ENCODE peak calls at places on chromosomes 6 and 20, in ten cellular contexts. One of them, this sample, is unnamed.
A peak's percentile ranks its signal among the peaks of the same experiment; 100 is the strongest.

GRCh38 chr6:22350109-22350508 is 53.3 kb upstream of the PRL start:
- DNase-seq in B cell: no peak
- DNase-seq in Panc1: no peak
- DNase-seq in lower leg skin: no peak
- DNase-seq in astrocyte of the spinal cord: no peak
- DNase-seq in activated CD8-positive, alpha-beta T cell treated with anti-CD3 and anti-CD28 coated beads for 36 hours: no peak
- DNase-seq in breast epithelium: no peak
- DNase-seq in prostate gland: no peak
- DNase-seq in coronary artery: no peak
- DNase-seq in neural progenitor cell: no peak
- DNase-seq in this sample: no peak

GRCh38 chr20:49281059-49281912 is 3.4 kb upstream of the ZNFX1 start:
- DNase-seq in B cell: no peak
- DNase-seq in Panc1: no peak
- DNase-seq in lower leg skin: no peak
- DNase-seq in astrocyte of the spinal cord: no peak
- DNase-seq in activated CD8-positive, alpha-beta T cell treated with anti-CD3 and anti-CD28 coated beads for 36 hours: no peak
- DNase-seq in breast epithelium: no peak
- DNase-seq in prostate gland: no peak
- DNase-seq in coronary artery: no peak
- DNase-seq in neural progenitor cell: peak; percentile 89
- DNase-seq in this sample: no peak

GRCh38 chr20:63493563-63494020 is 5.3 kb downstream of the EEF1A2 start:
- DNase-seq in B cell: no peak
- DNase-seq in Panc1: no peak
- DNase-seq in lower leg skin: no peak
- DNase-seq in astrocyte of the spinal cord: no peak
- DNase-seq in activated CD8-positive, alpha-beta T cell treated with anti-CD3 and anti-CD28 coated beads for 36 hours: no peak
- DNase-seq in breast epithelium: no peak
- DNase-seq in prostate gland: no peak
- DNase-seq in coronary artery: no peak
- DNase-seq in neural progenitor cell: no peak
- DNase-seq in this sample: no peak

GRCh38 chr6:138035070-138035469 is 72.1 kb downstream of the PERP start:
- DNase-seq in B cell: no peak
- DNase-seq in Panc1: no peak
- DNase-seq in lower leg skin: peak; percentile 90
- DNase-seq in astrocyte of the spinal cord: no peak
- DNase-seq in activated CD8-positive, alpha-beta T cell treated with anti-CD3 and anti-CD28 coated beads for 36 hours: no peak
- DNase-seq in breast epithelium: no peak
- DNase-seq in prostate gland: peak; percentile 41
- DNase-seq in coronary artery: no peak
- DNase-seq in neural progenitor cell: no peak
- DNase-seq in this sample: no peak

GRCh38 chr20:57048027-57048869 is 218.2 kb downstream of the BMP7 start:
- DNase-seq in B cell: no peak
- DNase-seq in Panc1: no peak
- DNase-seq in lower leg skin: peak; percentile 53
- DNase-seq in astrocyte of the spinal cord: peak; percentile 12
- DNase-seq in activated CD8-positive, alpha-beta T cell treated with anti-CD3 and anti-CD28 coated beads for 36 hours: peak; percentile 26
- DNase-seq in breast epithelium: no peak
- DNase-seq in prostate gland: no peak
- DNase-seq in coronary artery: no peak
- DNase-seq in neural progenitor cell: peak; percentile 80
- DNase-seq in this sample: no peak

GRCh38 chr6:64013061-64013410 is 377.4 kb downstream of the PHF3 start:
- DNase-seq in B cell: no peak
- DNase-seq in Panc1: no peak
- DNase-seq in lower leg skin: no peak
- DNase-seq in astrocyte of the spinal cord: peak; percentile 21
- DNase-seq in activated CD8-positive, alpha-beta T cell treated with anti-CD3 and anti-CD28 coated beads for 36 hours: no peak
- DNase-seq in breast epithelium: no peak
- DNase-seq in prostate gland: no peak
- DNase-seq in coronary artery: no peak
- DNase-seq in neural progenitor cell: no peak
- DNase-seq in this sample: no peak

GRCh38 chr6:114998492-114998891 is 655.7 kb upstream of the HS3ST5 start:
- DNase-seq in B cell: no peak
- DNase-seq in Panc1: no peak
- DNase-seq in lower leg skin: no peak
- DNase-seq in astrocyte of the spinal cord: no peak
- DNase-seq in activated CD8-positive, alpha-beta T cell treated with anti-CD3 and anti-CD28 coated beads for 36 hours: no peak
- DNase-seq in breast epithelium: no peak
- DNase-seq in prostate gland: no peak
- DNase-seq in coronary artery: no peak
- DNase-seq in neural progenitor cell: no peak
- DNase-seq in this sample: no peak

GRCh38 chr6:2830183-2830582 is 11.5 kb downstream of the SERPINB1 start:
- DNase-seq in B cell: no peak
- DNase-seq in Panc1: no peak
- DNase-seq in lower leg skin: no peak
- DNase-seq in astrocyte of the spinal cord: no peak
- DNase-seq in activated CD8-positive, alpha-beta T cell treated with anti-CD3 and anti-CD28 coated beads for 36 hours: no peak
- DNase-seq in breast epithelium: no peak
- DNase-seq in prostate gland: no peak
- DNase-seq in coronary artery: no peak
- DNase-seq in neural progenitor cell: no peak
- DNase-seq in this sample: no peak

GRCh38 chr6:146670161-146670560 is 71.4 kb downstream of the ADGB start:
- DNase-seq in B cell: no peak
- DNase-seq in Panc1: no peak
- DNase-seq in lower leg skin: no peak
- DNase-seq in astrocyte of the spinal cord: peak; percentile 53
- DNase-seq in activated CD8-positive, alpha-beta T cell treated with anti-CD3 and anti-CD28 coated beads for 36 hours: no peak
- DNase-seq in breast epithelium: no peak
- DNase-seq in prostate gland: no peak
- DNase-seq in coronary artery: no peak
- DNase-seq in neural progenitor cell: no peak
- DNase-seq in this sample: no peak

GRCh38 chr6:159321267-159321666 is 152.1 kb downstream of the FNDC1 start:
- DNase-seq in B cell: no peak
- DNase-seq in Panc1: no peak
- DNase-seq in lower leg skin: no peak
- DNase-seq in astrocyte of the spinal cord: no peak
- DNase-seq in activated CD8-positive, alpha-beta T cell treated with anti-CD3 and anti-CD28 coated beads for 36 hours: no peak
- DNase-seq in breast epithelium: no peak
- DNase-seq in prostate gland: no peak
- DNase-seq in coronary artery: no peak
- DNase-seq in neural progenitor cell: no peak
- DNase-seq in this sample: no peak

GRCh38 chr6:46263709-46264091 is 92.9 kb upstream of the ENPP5 start:
- DNase-seq in B cell: no peak
- DNase-seq in Panc1: no peak
- DNase-seq in lower leg skin: no peak
- DNase-seq in astrocyte of the spinal cord: peak; percentile 2
- DNase-seq in activated CD8-positive, alpha-beta T cell treated with anti-CD3 and anti-CD28 coated beads for 36 hours: no peak
- DNase-seq in breast epithelium: no peak
- DNase-seq in prostate gland: no peak
- DNase-seq in coronary artery: no peak
- DNase-seq in neural progenitor cell: no peak
- DNase-seq in this sample: peak; percentile 12

DNA sequence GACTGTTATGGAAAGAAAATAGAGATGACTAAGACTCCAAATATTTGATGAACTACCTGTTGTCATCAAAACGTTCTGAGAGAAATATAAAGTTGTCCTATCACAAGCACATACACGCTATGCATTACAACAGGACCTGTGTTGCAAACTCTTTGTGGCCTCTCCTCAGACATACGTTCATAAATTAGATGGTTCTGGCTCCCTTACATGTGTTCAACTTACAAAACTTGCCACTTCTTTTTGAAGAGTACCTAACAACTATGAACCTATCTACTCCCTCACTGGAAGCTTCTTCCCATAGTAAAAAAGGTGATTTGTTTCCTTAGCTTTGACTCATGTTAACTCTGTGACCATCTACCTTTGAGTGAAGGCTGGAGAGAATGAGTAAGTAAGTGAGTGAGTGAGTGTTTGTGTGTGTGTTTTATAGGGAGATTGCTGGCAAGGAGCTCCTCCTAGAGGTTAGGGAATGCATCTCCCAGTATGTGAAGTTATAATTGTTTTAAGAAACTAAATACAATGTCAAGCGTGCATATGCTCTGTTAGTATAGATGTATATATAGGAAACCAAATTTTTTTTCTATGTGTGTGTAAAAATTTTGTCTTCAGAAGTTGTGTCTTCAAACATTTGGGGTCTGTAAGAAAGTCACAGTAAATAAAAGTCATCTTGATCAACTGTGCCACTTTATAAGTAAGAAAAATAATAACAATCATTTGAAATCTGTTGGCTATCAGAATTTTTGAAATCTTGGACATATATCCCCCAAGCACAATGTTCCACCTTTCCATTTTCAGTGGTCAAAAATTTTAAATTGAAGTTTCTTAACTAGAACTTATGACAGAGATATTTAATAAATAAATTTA is 1211.1 kb upstream of the GJE1 start:
- DNase-seq in B cell: no peak
- DNase-seq in Panc1: peak; percentile 72
- DNase-seq in lower leg skin: no peak
- DNase-seq in astrocyte of the spinal cord: peak; percentile 84
- DNase-seq in activated CD8-positive, alpha-beta T cell treated with anti-CD3 and anti-CD28 coated beads for 36 hours: no peak
- DNase-seq in breast epithelium: no peak
- DNase-seq in prostate gland: peak; percentile 31
- DNase-seq in coronary artery: no peak
- DNase-seq in neural progenitor cell: peak; percentile 58
- DNase-seq in this sample: peak; percentile 52
- TF ChIP-seq CTCF in B cell: no peak
- TF ChIP-seq CTCF in Panc1: peak; percentile 72
- TF ChIP-seq CTCF in lower leg skin: peak; percentile 68
- TF ChIP-seq CTCF in astrocyte of the spinal cord: peak; percentile 77
- TF ChIP-seq CTCF in activated CD8-positive, alpha-beta T cell treated with anti-CD3 and anti-CD28 coated beads for 36 hours: no peak
- TF ChIP-seq CTCF in breast epithelium: no peak
- TF ChIP-seq CTCF in prostate gland: peak; percentile 52
- TF ChIP-seq CTCF in coronary artery: peak; percentile 36
- TF ChIP-seq CTCF in neural progenitor cell: peak; percentile 78
- TF ChIP-seq CTCF in this sample: peak; percentile 65

GRCh38 chr6:89122625-89123024 is 4.8 kb upstream of the SRSF12 start:
- DNase-seq in B cell: no peak
- DNase-seq in Panc1: no peak
- DNase-seq in lower leg skin: no peak
- DNase-seq in astrocyte of the spinal cord: peak; percentile 44
- DNase-seq in activated CD8-positive, alpha-beta T cell treated with anti-CD3 and anti-CD28 coated beads for 36 hours: no peak
- DNase-seq in breast epithelium: no peak
- DNase-seq in prostate gland: no peak
- DNase-seq in coronary artery: no peak
- DNase-seq in neural progenitor cell: peak; percentile 38
- DNase-seq in this sample: no peak
- TF ChIP-seq CTCF in B cell: peak; percentile 55
- TF ChIP-seq CTCF in Panc1: peak; percentile 70
- TF ChIP-seq CTCF in lower leg skin: no peak
- TF ChIP-seq CTCF in astrocyte of the spinal cord: peak; percentile 53
- TF ChIP-seq CTCF in activated CD8-positive, alpha-beta T cell treated with anti-CD3 and anti-CD28 coated beads for 36 hours: peak; percentile 40
- TF ChIP-seq CTCF in breast epithelium: no peak
- TF ChIP-seq CTCF in prostate gland: peak; percentile 25
- TF ChIP-seq CTCF in coronary artery: peak; percentile 41
- TF ChIP-seq CTCF in neural progenitor cell: peak; percentile 61
- TF ChIP-seq CTCF in this sample: peak; percentile 40

DNA sequence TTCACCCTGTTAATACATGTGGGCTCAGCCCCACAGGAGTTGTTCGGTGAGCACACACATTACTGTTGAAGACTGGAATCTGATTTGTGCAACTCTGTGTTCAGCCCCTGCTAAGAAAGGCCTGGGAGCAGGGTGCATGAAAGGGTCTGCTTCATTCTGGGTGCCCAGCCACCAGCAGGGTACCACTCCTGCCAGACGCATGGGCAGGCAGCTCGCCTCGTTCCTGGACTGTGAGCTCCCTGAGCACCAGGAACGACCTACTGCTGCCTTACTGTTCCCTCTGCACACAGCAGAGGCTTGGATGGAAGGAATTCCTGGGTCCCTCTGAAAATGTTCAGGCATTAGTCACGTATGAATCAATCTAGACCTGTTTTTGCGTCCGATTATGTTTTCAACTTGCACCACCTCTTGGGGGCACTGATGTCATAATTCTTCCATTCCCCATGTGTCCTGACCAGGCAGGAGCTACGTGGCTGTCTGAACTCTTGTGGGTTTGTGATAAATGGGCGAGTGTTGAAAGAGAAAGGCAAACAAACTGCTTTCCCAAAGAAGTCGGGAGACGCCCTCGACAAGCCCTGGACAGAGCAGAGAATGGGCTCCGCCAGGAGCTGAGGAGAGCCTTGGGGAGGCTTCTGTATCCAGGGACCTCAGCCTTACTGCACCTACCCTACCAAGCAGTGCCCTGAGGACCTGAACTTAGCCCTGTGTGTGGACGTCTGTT is 123.9 kb downstream of the LY86 start:
- DNase-seq in B cell: no peak
- DNase-seq in Panc1: no peak
- DNase-seq in lower leg skin: no peak
- DNase-seq in astrocyte of the spinal cord: peak; percentile 79
- DNase-seq in activated CD8-positive, alpha-beta T cell treated with anti-CD3 and anti-CD28 coated beads for 36 hours: no peak
- DNase-seq in breast epithelium: no peak
- DNase-seq in prostate gland: no peak
- DNase-seq in coronary artery: no peak
- DNase-seq in neural progenitor cell: no peak
- DNase-seq in this sample: peak; percentile 50
- TF ChIP-seq CTCF in B cell: no peak
- TF ChIP-seq CTCF in Panc1: no peak
- TF ChIP-seq CTCF in lower leg skin: no peak
- TF ChIP-seq CTCF in astrocyte of the spinal cord: no peak
- TF ChIP-seq CTCF in activated CD8-positive, alpha-beta T cell treated with anti-CD3 and anti-CD28 coated beads for 36 hours: no peak
- TF ChIP-seq CTCF in breast epithelium: no peak
- TF ChIP-seq CTCF in prostate gland: no peak
- TF ChIP-seq CTCF in coronary artery: no peak
- TF ChIP-seq CTCF in neural progenitor cell: no peak
- TF ChIP-seq CTCF in this sample: no peak

GRCh38 chr20:44039741-44040140 is 125.1 kb downstream of the TOX2 start:
- DNase-seq in B cell: no peak
- DNase-seq in Panc1: no peak
- DNase-seq in lower leg skin: no peak
- DNase-seq in astrocyte of the spinal cord: no peak
- DNase-seq in activated CD8-positive, alpha-beta T cell treated with anti-CD3 and anti-CD28 coated beads for 36 hours: no peak
- DNase-seq in breast epithelium: no peak
- DNase-seq in prostate gland: no peak
- DNase-seq in coronary artery: no peak
- DNase-seq in neural progenitor cell: no peak
- DNase-seq in this sample: no peak

GRCh38 chr20:44040202-44040915 is 125.7 kb downstream of the TOX2 start:
- DNase-seq in B cell: no peak
- DNase-seq in Panc1: no peak
- DNase-seq in lower leg skin: no peak
- DNase-seq in astrocyte of the spinal cord: no peak
- DNase-seq in activated CD8-positive, alpha-beta T cell treated with anti-CD3 and anti-CD28 coated beads for 36 hours: no peak
- DNase-seq in breast epithelium: no peak
- DNase-seq in prostate gland: no peak
- DNase-seq in coronary artery: no peak
- DNase-seq in neural progenitor cell: no peak
- DNase-seq in this sample: no peak

GRCh38 chr20:44039147-44039546 is 124.5 kb downstream of the TOX2 start:
- DNase-seq in B cell: no peak
- DNase-seq in Panc1: no peak
- DNase-seq in lower leg skin: no peak
- DNase-seq in astrocyte of the spinal cord: no peak
- DNase-seq in activated CD8-positive, alpha-beta T cell treated with anti-CD3 and anti-CD28 coated beads for 36 hours: no peak
- DNase-seq in breast epithelium: no peak
- DNase-seq in prostate gland: no peak
- DNase-seq in coronary artery: no peak
- DNase-seq in neural progenitor cell: no peak
- DNase-seq in this sample: no peak

GRCh38 chr20:44038681-44039123 is 124.0 kb downstream of the TOX2 start:
- DNase-seq in B cell: no peak
- DNase-seq in Panc1: no peak
- DNase-seq in lower leg skin: peak; percentile 2
- DNase-seq in astrocyte of the spinal cord: no peak
- DNase-seq in activated CD8-positive, alpha-beta T cell treated with anti-CD3 and anti-CD28 coated beads for 36 hours: no peak
- DNase-seq in breast epithelium: no peak
- DNase-seq in prostate gland: no peak
- DNase-seq in coronary artery: no peak
- DNase-seq in neural progenitor cell: no peak
- DNase-seq in this sample: no peak

GRCh38 chr20:44041001-44041400 is 126.3 kb downstream of the TOX2 start:
- DNase-seq in B cell: no peak
- DNase-seq in Panc1: no peak
- DNase-seq in lower leg skin: peak; percentile 2
- DNase-seq in astrocyte of the spinal cord: no peak
- DNase-seq in activated CD8-positive, alpha-beta T cell treated with anti-CD3 and anti-CD28 coated beads for 36 hours: no peak
- DNase-seq in breast epithelium: no peak
- DNase-seq in prostate gland: no peak
- DNase-seq in coronary artery: peak; percentile 62
- DNase-seq in neural progenitor cell: no peak
- DNase-seq in this sample: no peak
- TF ChIP-seq CTCF in B cell: no peak
- TF ChIP-seq CTCF in Panc1: no peak
- TF ChIP-seq CTCF in lower leg skin: no peak
- TF ChIP-seq CTCF in astrocyte of the spinal cord: no peak
- TF ChIP-seq CTCF in activated CD8-positive, alpha-beta T cell treated with anti-CD3 and anti-CD28 coated beads for 36 hours: no peak
- TF ChIP-seq CTCF in breast epithelium: no peak
- TF ChIP-seq CTCF in prostate gland: no peak
- TF ChIP-seq CTCF in coronary artery: no peak
- TF ChIP-seq CTCF in neural progenitor cell: peak; percentile 9
- TF ChIP-seq CTCF in this sample: no peak